ENCODE peak calls at places on chromosomes 3 and 15, in six cellular contexts. J is astrocyte, P is heart left ventricle, N is DMS79 treated with DMSO at 0.1 percent for 48 hours, E is NCI-H774, F is IMR-90. I is an unnamed sample.

GRCh38 chr15:81343371-81343770 is 19.4 kb upstream of the STARD5 start:
- DNase-seq in E (no peak), J (no peak), F (no peak), N (no peak), P (no peak), I (no peak)

GRCh38 chr15:83380682-83381081 is 66.5 kb upstream of the SH3GL3 start:
- DNase-seq in N (no peak), F (peak), P (no peak), E (no peak), J (peak), I (no peak)

GRCh38 chr15:38748710-38749109 is 184.1 kb upstream of the RASGRP1 start:
- DNase-seq in E (no peak), N (no peak), J (no peak), F (no peak), P (no peak), I (no peak)

GRCh38 chr3:192275741-192276355 is 451.5 kb downstream of the FGF12 start:
- DNase-seq in N (no peak), E (no peak), J (peak), P (no peak), F (peak), I (no peak)

GRCh38 chr15:64476550-64476949 is 16.2 kb downstream of the ZNF609 start:
- DNase-seq in F (no peak), E (no peak), P (no peak), N (no peak), J (no peak), I (no peak)

GRCh38 chr3:124986153-124987143 is 51.9 kb upstream of the MUC13 start:
- DNase-seq in J (peak), N (no peak), F (peak), P (no peak), E (no peak), I (no peak)

GRCh38 chr3:64684715-64685261 is 3.0 kb downstream of the ADAMTS9 start:
- DNase-seq in N (no peak), F (peak), E (no peak), P (peak), J (peak), I (peak)

GRCh38 chr3:183312433-183312832 is 59.4 kb downstream of the B3GNT5 start:
- DNase-seq in E (no peak), P (no peak), N (no peak), F (no peak), J (no peak), I (no peak)

GRCh38 chr3:139520028-139520737 is 19.4 kb downstream of the RBP1 start:
- DNase-seq in F (peak), N (no peak), P (no peak), J (peak), E (no peak), I (no peak)

I was measured in psoas muscle.